ENCODE peak calls at places on chromosomes 11 and 22, in four cellular contexts. R is WTC11, A is K562, P is HepG2. S is an unnamed sample.

GRCh38 chr22:25318081-25318823 is 98.8 kb downstream of the CRYBB2 start:
- DNase-seq in R (no peak), A (no peak), P (no peak), S (no peak)

GRCh38 chr11:17921620-17922473 is 91.0 kb downstream of the SERGEF start:
- DNase-seq in R (no peak), A (peak; percentile 8), P (no peak), S (no peak)

GRCh38 chr11:7703785-7704184 is 2.5 kb downstream of the OVCH2 start:
- DNase-seq in R (no peak), A (no peak), P (no peak), S (no peak)

GRCh38 chr22:38429460-38430128 is 25.4 kb downstream of the KCNJ4 start:
- DNase-seq in R (no peak), A (no peak), P (no peak), S (no peak)

GRCh38 chr11:119918356-119918755 is 189.4 kb upstream of the NECTIN1 start:
- DNase-seq in R (no peak), A (no peak), P (no peak), S (no peak)

GRCh38 chr11:6406370-6406769 is 12.5 kb downstream of the APBB1 start:
- DNase-seq in R (no peak), A (no peak), P (no peak), S (no peak)

GRCh38 chr22:17845340-17845739 is 71.1 kb upstream of the BID start:
- DNase-seq in R (no peak), A (no peak), P (no peak), S (no peak)

GRCh38 chr11:3375552-3375951 is 3.4 kb downstream of the ZNF195 start:
- DNase-seq in R (no peak), A (no peak), P (no peak), S (no peak)

GRCh38 chr11:27373856-27374602 is 11.0 kb upstream of the CCDC34 start:
- DNase-seq in R (no peak), A (no peak), P (peak; percentile 90), S (no peak)

GRCh38 chr11:101127348-101127698 is 2.3 kb downstream of the PGR start:
- DNase-seq in R (peak; percentile 54), A (peak; percentile 34), P (no peak), S (peak; percentile 26)

GRCh38 chr11:73866586-73866996 is 10.1 kb downstream of the COA4 start:
- DNase-seq in R (no peak), A (no peak), P (peak; percentile 52), S (no peak)

GRCh38 chr22:46661221-46661851 is 41.1 kb downstream of the GRAMD4 start:
- DNase-seq in R (no peak), A (no peak), P (no peak), S (no peak)

DNA sequence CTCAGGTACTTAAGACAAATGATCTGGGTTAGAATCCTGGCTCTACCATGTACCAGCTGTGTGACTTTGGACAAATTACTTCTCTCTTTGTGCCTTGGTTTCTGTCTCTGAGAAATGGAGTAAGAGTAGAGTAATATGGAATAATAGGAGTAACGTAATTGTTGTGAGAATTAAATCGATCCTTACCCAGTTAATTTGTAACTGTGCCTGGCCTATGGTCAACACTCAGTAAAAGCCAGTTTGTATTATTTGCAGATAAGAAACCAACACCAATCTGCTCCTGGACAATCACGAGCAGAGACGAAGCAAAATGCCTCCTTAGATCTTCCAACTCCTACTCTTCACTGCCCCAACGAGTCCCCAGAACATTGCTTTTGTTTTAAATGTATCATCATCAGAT is 266.7 kb downstream of the DCDC1 start:
- DNase-seq in R (no peak), A (no peak), P (no peak), S (no peak)
- TF ChIP-seq ELF4 in R (no peak), A (no peak), P (no peak), S (no peak)

GRCh38 chr22:36873614-36874308 is 13.0 kb downstream of the NCF4 start:
- DNase-seq in R (peak; percentile 25), A (peak; percentile 37), P (peak; percentile 62), S (peak; percentile 76)
- TF ChIP-seq ELF4 in R (no peak), A (no peak), P (no peak), S (no peak)

GRCh38 chr22:43014062-43014875 is 680 bp downstream of the PACSIN2 start:
- DNase-seq in R (peak; percentile 65), A (peak; percentile 30), P (peak; percentile 32), S (peak; percentile 49)
- TF ChIP-seq ELF4 in R (no peak), A (no peak), P (no peak), S (no peak)

GRCh38 chr11:37199082-37199481 is 601.0 kb upstream of the RAG2 start:
- DNase-seq in R (no peak), A (no peak), P (no peak), S (no peak)
- TF ChIP-seq ELF4 in R (no peak), A (no peak), P (no peak), S (no peak)

GRCh38 chr22:44584256-44584902 is 86.3 kb upstream of the RTL6 start:
- DNase-seq in R (no peak), A (no peak), P (no peak), S (no peak)

GRCh38 chr22:44580756-44581435 is 82.9 kb upstream of the RTL6 start:
- DNase-seq in R (no peak), A (no peak), P (no peak), S (no peak)

GRCh38 chr22:44583854-44584253 is 85.8 kb upstream of the RTL6 start:
- DNase-seq in R (peak; percentile 46), A (no peak), P (no peak), S (no peak)

GRCh38 chr22:44582016-44582415 is 84.0 kb upstream of the RTL6 start:
- DNase-seq in R (no peak), A (no peak), P (no peak), S (no peak)

GRCh38 chr22:44583076-44583760 is 85.2 kb upstream of the RTL6 start:
- DNase-seq in R (no peak), A (no peak), P (no peak), S (no peak)
- TF ChIP-seq ELF4 in R (no peak), A (no peak), P (no peak), S (no peak)

S was measured in HEK293T.